ENCODE peak calls at places on chromosomes 7 and 10, in five cellular contexts. Z is mucosa of descending colon, L is mucosa of gallbladder, W is left ventricle myocardium inferior, I is NCI-H82. G is an unnamed sample.

GRCh38 chr10:30834143-30834542 is 197.5 kb downstream of the ZNF438 start:
- DNase-seq in Z (no peak), L (no peak), W (no peak), I (no peak), G (no peak)

GRCh38 chr7:6181136-6181535 is 91.3 kb downstream of the CYTH3 start:
- DNase-seq in Z (no peak), L (no peak), W (no peak), I (no peak), G (no peak)

GRCh38 chr10:29841724-29842649 is 207.2 kb upstream of the SVIL start:
- DNase-seq in Z (no peak), L (peak), W (peak), I (no peak), G (no peak)

GRCh38 chr7:116521046-116521664 is 3.7 kb upstream of the CAV1 start:
- DNase-seq in Z (no peak), L (no peak), W (no peak), I (no peak), G (no peak)

GRCh38 chr7:88368686-88369085 is 62.0 kb upstream of the STEAP4 start:
- DNase-seq in Z (no peak), L (peak), W (no peak), I (no peak), G (no peak)

GRCh38 chr10:116836902-116837513 is 12.3 kb upstream of the ENO4 start:
- DNase-seq in Z (no peak), L (no peak), W (no peak), I (peak), G (peak)

GRCh38 chr7:100091411-100092181 is 2.8 kb downstream of the COPS6 start:
- DNase-seq in Z (no peak), L (no peak), W (no peak), I (peak), G (peak)

GRCh38 chr10:35335718-35336083 is 608 bp upstream of the CCNY start:
- DNase-seq in Z (peak), L (no peak), W (no peak), I (peak), G (no peak)

GRCh38 chr10:124125305-124126116 is 32.1 kb upstream of the CHST15 start:
- DNase-seq in Z (no peak), L (no peak), W (no peak), I (peak), G (no peak)

GRCh38 chr7:44288381-44288685 is 37.1 kb downstream of the CAMK2B start:
- DNase-seq in Z (no peak), L (no peak), W (no peak), I (no peak), G (no peak)

GRCh38 chr7:29871787-29872398 is 65.6 kb downstream of the WIPF3 start:
- DNase-seq in Z (no peak), L (no peak), W (no peak), I (no peak), G (no peak)

GRCh38 chr10:71038234-71038633 is 149.9 kb upstream of the PCBD1 start:
- DNase-seq in Z (no peak), L (no peak), W (no peak), I (no peak), G (no peak)